ENCODE peak calls at places on chromosomes 11 and 22, in nine cellular contexts. Q is CD4-positive, alpha-beta T cell; R is fibroblast of mammary gland; M is B cell; V is colonic mucosa; K is thyroid gland; L is AG04450; E is lung; B is A549. P is an unnamed sample.

GRCh38 chr11:18145025-18145424 is 12.7 kb downstream of the MRGPRX3 start:
- DNase-seq in Q (no peak), R (peak), M (no peak), V (no peak), K (no peak), L (no peak), E (no peak), B (peak), P (no peak)

GRCh38 chr11:24793479-24793878 is 296.6 kb downstream of the LUZP2 start:
- DNase-seq in Q (no peak), R (no peak), M (no peak), V (no peak), K (no peak), L (no peak), E (no peak), B (no peak), P (no peak)

GRCh38 chr11:113553905-113554304 is 78.7 kb upstream of the DRD2 start:
- DNase-seq in Q (no peak), R (no peak), M (no peak), V (no peak), K (no peak), L (no peak), E (no peak), B (no peak), P (no peak)

GRCh38 chr11:66231561-66231960 is 36.9 kb upstream of the RAB1B start:
- DNase-seq in Q (no peak), R (no peak), M (no peak), V (no peak), K (no peak), L (no peak), E (no peak), B (no peak), P (no peak)

GRCh38 chr22:24969588-24970301 is 17.2 kb downstream of the KIAA1671 start:
- DNase-seq in Q (no peak), R (no peak), M (no peak), V (peak), K (peak), L (no peak), E (no peak), B (no peak), P (no peak)

GRCh38 chr11:60870276-60870675 is 2.9 kb downstream of the ZP1 start:
- DNase-seq in Q (no peak), R (no peak), M (no peak), V (no peak), K (no peak), L (no peak), E (no peak), B (no peak), P (no peak)

GRCh38 chr11:15106201-15106965 is 8.3 kb upstream of the INSC start:
- DNase-seq in Q (no peak), R (peak), M (no peak), V (no peak), K (no peak), L (no peak), E (no peak), B (no peak), P (peak)

GRCh38 chr22:44409211-44409648 is 88.8 kb downstream of the RTL6 start:
- DNase-seq in Q (no peak), R (no peak), M (no peak), V (no peak), K (no peak), L (no peak), E (no peak), B (no peak), P (no peak)

GRCh38 chr11:32435511-32435946 is at the start of gene WT1:
- DNase-seq in Q (no peak), R (no peak), M (peak), V (no peak), K (no peak), L (no peak), E (no peak), B (peak), P (no peak)

GRCh38 chr11:112504056-112504455 is 243.4 kb upstream of the PLET1 start:
- DNase-seq in Q (no peak), R (no peak), M (no peak), V (no peak), K (no peak), L (no peak), E (no peak), B (no peak), P (no peak)

GRCh38 chr11:74397531-74398243 is 546 bp downstream of the PGM2L1 start:
- DNase-seq in Q (peak), R (no peak), M (peak), V (peak), K (peak), L (no peak), E (peak), B (peak), P (peak)

GRCh38 chr22:40799008-40799407 is 20.1 kb downstream of the SLC25A17 start:
- DNase-seq in Q (no peak), R (no peak), M (no peak), V (no peak), K (no peak), L (no peak), E (no peak), B (no peak), P (no peak)

GRCh38 chr22:29053048-29053702 is 8.5 kb downstream of the C22orf31 start:
- DNase-seq in Q (no peak), R (no peak), M (no peak), V (no peak), K (no peak), L (no peak), E (no peak), B (no peak), P (no peak)

GRCh38 chr22:28074526-28074925 is 155.5 kb upstream of the PITPNB start:
- DNase-seq in Q (no peak), R (no peak), M (no peak), V (no peak), K (no peak), L (no peak), E (no peak), B (no peak), P (no peak)

GRCh38 chr11:86160546-86161149 is 83.9 kb upstream of the EED start:
- DNase-seq in Q (no peak), R (no peak), M (no peak), V (no peak), K (no peak), L (no peak), E (no peak), B (peak), P (peak)

GRCh38 chr11:128116447-128117240 is 470.7 kb downstream of the ETS1 start:
- DNase-seq in Q (no peak), R (peak), M (no peak), V (no peak), K (no peak), L (no peak), E (no peak), B (no peak), P (no peak)

GRCh38 chr22:44085743-44086741 is 61.9 kb downstream of the PARVB start:
- DNase-seq in Q (no peak), R (peak), M (peak), V (peak), K (peak), L (no peak), E (peak), B (peak), P (peak)

GRCh38 chr22:22105364-22105763 is 122.8 kb upstream of the TOP3B start:
- DNase-seq in Q (no peak), R (no peak), M (no peak), V (no peak), K (no peak), L (no peak), E (no peak), B (no peak), P (no peak)

GRCh38 chr11:19890308-19890707 is 177.7 kb downstream of the NAV2 start:
- DNase-seq in Q (no peak), R (peak), M (no peak), V (no peak), K (no peak), L (peak), E (no peak), B (peak), P (no peak)

GRCh38 chr11:65116370-65117205 is 913 bp downstream of the ZNHIT2 start:
- DNase-seq in Q (peak), R (peak), M (no peak), V (peak), K (peak), L (peak), E (no peak), B (peak), P (peak)

GRCh38 chr11:82750643-82751139 is 17.0 kb upstream of the FAM181B start:
- DNase-seq in Q (no peak), R (no peak), M (no peak), V (no peak), K (no peak), L (no peak), E (no peak), B (no peak), P (no peak)

GRCh38 chr11:8360086-8360828 is 96.6 kb upstream of the LMO1 start:
- DNase-seq in Q (no peak), R (no peak), M (no peak), V (no peak), K (no peak), L (no peak), E (no peak), B (no peak), P (no peak)

GRCh38 chr11:122863704-122864326 is 18.7 kb upstream of the JHY start:
- DNase-seq in Q (peak), R (peak), M (peak), V (peak), K (peak), L (no peak), E (no peak), B (peak), P (peak)

GRCh38 chr11:67033661-67034166 is 10.8 kb downstream of the SYT12 start:
- DNase-seq in Q (no peak), R (peak), M (no peak), V (no peak), K (no peak), L (peak), E (no peak), B (no peak), P (no peak)

GRCh38 chr11:116111546-116111945 is 607.3 kb upstream of the CADM1 start:
- DNase-seq in Q (no peak), R (no peak), M (no peak), V (no peak), K (no peak), L (no peak), E (no peak), B (no peak), P (no peak)

GRCh38 chr11:84612645-84613044 is 1014.5 kb downstream of the DLG2 start:
- DNase-seq in Q (no peak), R (peak), M (no peak), V (no peak), K (no peak), L (no peak), E (no peak), B (no peak), P (no peak)

GRCh38 chr22:28268176-28268575 is 349.1 kb upstream of the PITPNB start:
- DNase-seq in Q (no peak), R (peak), M (no peak), V (no peak), K (peak), L (no peak), E (no peak), B (no peak), P (no peak)

GRCh38 chr11:107741044-107741823 is 29.4 kb upstream of the SLN start:
- DNase-seq in Q (no peak), R (peak), M (no peak), V (no peak), K (no peak), L (peak), E (peak), B (peak), P (peak)

GRCh38 chr22:45582236-45582954 is 79.7 kb downstream of the FBLN1 start:
- DNase-seq in Q (no peak), R (no peak), M (no peak), V (no peak), K (no peak), L (no peak), E (no peak), B (no peak), P (no peak)

GRCh38 chr11:44949160-44950035 is 1.3 kb downstream of the TP53I11 start:
- DNase-seq in Q (no peak), R (peak), M (peak), V (peak), K (peak), L (no peak), E (peak), B (peak), P (no peak)

GRCh38 chr11:45097721-45098493 is 48.5 kb upstream of the PRDM11 start:
- DNase-seq in Q (no peak), R (peak), M (no peak), V (peak), K (peak), L (no peak), E (peak), B (peak), P (no peak)

GRCh38 chr11:71197096-71197495 is 55.3 kb downstream of the SHANK2 start:
- DNase-seq in Q (no peak), R (no peak), M (no peak), V (no peak), K (no peak), L (no peak), E (no peak), B (no peak), P (no peak)

GRCh38 chr11:25981998-25982397 is 349.9 kb upstream of the ANO3 start:
- DNase-seq in Q (no peak), R (peak), M (peak), V (peak), K (no peak), L (peak), E (no peak), B (peak), P (peak)

GRCh38 chr11:6746086-6746618 is 25.6 kb downstream of the OR2AG2 start:
- DNase-seq in Q (peak), R (no peak), M (peak), V (peak), K (no peak), L (no peak), E (no peak), B (no peak), P (no peak)

GRCh38 chr11:116276051-116277044 is 496.4 kb downstream of the BUD13 start:
- DNase-seq in Q (peak), R (peak), M (peak), V (peak), K (peak), L (peak), E (peak), B (peak), P (peak)

GRCh38 chr11:69316941-69317340 is 23.0 kb downstream of the MYEOV start:
- DNase-seq in Q (no peak), R (no peak), M (no peak), V (no peak), K (no peak), L (no peak), E (no peak), B (no peak), P (no peak)

GRCh38 chr11:129277216-129277838 is 85.2 kb upstream of the ARHGAP32 start:
- DNase-seq in Q (no peak), R (peak), M (no peak), V (no peak), K (no peak), L (no peak), E (no peak), B (no peak), P (no peak)

GRCh38 chr11:67030976-67031375 is 8.0 kb downstream of the SYT12 start:
- DNase-seq in Q (no peak), R (no peak), M (no peak), V (no peak), K (no peak), L (no peak), E (no peak), B (no peak), P (no peak)

GRCh38 chr11:36131719-36132349 is 157.4 kb downstream of the COMMD9 start:
- DNase-seq in Q (no peak), R (peak), M (no peak), V (peak), K (peak), L (no peak), E (no peak), B (peak), P (peak)
- TF ChIP-seq CTCF in Q (no peak), R (peak), M (peak), V (no peak), K (peak), L (peak), E (peak), B (peak), P (peak)

DNA sequence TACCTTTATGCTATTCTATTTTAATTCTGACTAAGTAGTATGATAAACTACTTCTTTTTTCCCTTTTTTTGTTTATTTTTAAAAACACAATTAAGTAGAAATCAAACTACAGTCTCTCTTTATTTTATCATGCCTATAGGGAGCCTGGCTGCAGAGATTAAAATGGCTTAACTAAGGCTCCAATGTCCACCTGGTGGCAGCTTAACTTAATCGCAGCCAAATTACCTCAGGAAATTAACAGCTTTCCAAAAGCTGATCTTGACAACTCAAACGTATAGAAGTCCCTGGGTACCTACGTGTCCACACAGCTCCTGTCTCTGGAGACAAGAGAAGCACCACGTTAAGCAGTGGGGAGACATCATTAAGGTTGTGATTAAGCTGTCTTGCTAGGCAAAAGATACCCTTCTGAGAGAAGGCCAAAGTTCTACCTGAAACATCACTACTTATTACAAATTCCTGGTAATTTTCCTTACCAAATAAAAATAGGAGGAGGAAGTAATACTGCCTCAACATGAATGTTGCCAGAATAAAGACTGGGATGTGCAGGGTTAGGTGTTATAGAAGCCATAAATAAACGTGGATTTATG is 63.2 kb upstream of the SNX19 start:
- DNase-seq in Q (no peak), R (peak), M (no peak), V (no peak), K (no peak), L (peak), E (no peak), B (peak), P (no peak)
- TF ChIP-seq CTCF in Q (no peak), R (peak), M (no peak), V (peak), K (peak), L (peak), E (no peak), B (peak), P (no peak)

DNA sequence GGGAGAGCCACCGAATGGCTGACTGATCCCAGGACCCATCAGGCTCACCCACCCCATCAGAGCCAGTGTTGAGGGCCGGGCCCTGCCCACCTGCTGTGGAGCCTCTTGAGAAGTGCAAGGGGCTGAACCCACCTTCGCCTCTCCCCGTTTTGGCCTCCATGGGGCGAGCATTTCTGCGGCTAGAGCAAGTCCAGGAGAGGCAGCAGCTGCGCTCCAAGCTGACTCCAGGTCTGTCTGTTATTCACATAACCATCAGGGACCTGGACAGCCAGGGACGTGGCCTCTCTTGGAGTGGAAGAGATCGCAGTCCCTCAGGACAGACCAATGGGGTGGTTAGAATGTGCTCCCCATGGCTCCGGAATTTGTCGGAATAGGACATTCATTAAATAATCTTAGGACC is 231.8 kb downstream of the TBC1D22A start:
- DNase-seq in Q (no peak), R (no peak), M (no peak), V (no peak), K (no peak), L (no peak), E (no peak), B (no peak), P (no peak)
- TF ChIP-seq CTCF in Q (no peak), R (no peak), M (no peak), V (no peak), K (no peak), L (no peak), E (no peak), B (no peak), P (no peak)

GRCh38 chr11:12008790-12009616 is 577 bp upstream of the DKK3 start:
- DNase-seq in Q (no peak), R (no peak), M (peak), V (no peak), K (peak), L (no peak), E (no peak), B (peak), P (peak)
- TF ChIP-seq CTCF in Q (no peak), R (no peak), M (no peak), V (no peak), K (no peak), L (no peak), E (no peak), B (no peak), P (no peak)

GRCh38 chr22:23893957-23894709 is at the start of gene MIF:
- DNase-seq in Q (peak), R (peak), M (peak), V (peak), K (peak), L (peak), E (peak), B (peak), P (peak)
- TF ChIP-seq CTCF in Q (peak), R (peak), M (peak), V (peak), K (peak), L (peak), E (peak), B (peak), P (peak)

GRCh38 chr22:32951081-32951806 is 106.9 kb downstream of the SYN3 start:
- DNase-seq in Q (no peak), R (no peak), M (no peak), V (no peak), K (no peak), L (no peak), E (no peak), B (no peak), P (no peak)
- TF ChIP-seq CTCF in Q (no peak), R (no peak), M (no peak), V (no peak), K (no peak), L (no peak), E (no peak), B (no peak), P (no peak)

DNA sequence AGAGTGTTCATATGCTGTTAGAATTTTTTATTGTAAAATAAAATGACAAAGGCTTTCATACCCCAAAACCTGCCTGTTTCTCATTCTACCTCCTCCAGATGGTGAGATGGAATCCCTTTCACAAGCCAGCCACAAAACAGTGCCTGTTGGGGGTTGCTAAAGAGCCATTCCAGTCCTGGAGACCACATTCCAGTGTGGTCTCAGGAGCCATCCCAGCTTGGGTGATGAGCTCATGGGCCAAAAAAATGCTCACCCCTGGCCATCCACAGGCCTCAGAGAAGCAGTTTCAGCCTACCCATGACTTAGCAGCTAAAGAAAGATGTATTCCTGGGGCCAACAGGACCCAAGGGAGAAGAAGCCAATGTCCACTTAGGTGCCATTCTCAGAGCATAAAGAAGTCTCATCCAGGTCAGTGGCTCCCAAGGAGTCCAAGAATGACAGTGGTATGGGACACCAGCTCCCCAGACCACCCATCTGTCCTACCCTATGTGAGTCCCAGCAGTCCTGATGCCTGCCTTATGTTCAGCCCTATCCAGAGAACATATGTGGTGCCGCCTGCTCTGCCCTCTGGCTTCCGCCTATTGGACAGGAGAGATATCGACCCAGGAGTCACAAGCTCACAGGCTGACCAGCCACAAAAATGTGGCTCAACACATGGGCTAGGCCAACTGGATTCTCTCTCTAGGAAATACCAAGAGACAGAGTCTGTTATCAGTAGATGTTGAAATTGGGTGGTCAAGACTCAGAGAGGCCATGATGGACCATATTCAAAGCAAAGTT is 26.4 kb downstream of the C11orf91 start:
- DNase-seq in Q (no peak), R (peak), M (no peak), V (no peak), K (no peak), L (peak), E (no peak), B (no peak), P (no peak)
- TF ChIP-seq CTCF in Q (no peak), R (no peak), M (no peak), V (no peak), K (no peak), L (no peak), E (no peak), B (no peak), P (no peak)